ENCODE peak calls at places on chromosomes 11 and 22, in nine cellular contexts. E is SK-N-SH, G is MM.1S, D is K562, W is PC-3, N is NT2/D1, O is neuronal stem cell, V is mammary epithelial cell, Y is endothelial cell of umbilical vein. F is an unnamed sample.
A peak's percentile ranks its signal among the peaks of the same experiment; 100 is the strongest.

GRCh38 chr22:20551805-20552449 is 44.5 kb downstream of the MED15 start:
- DNase-seq in E (no peak), G (no peak), D (no peak), W (no peak), N (no peak), O (no peak), V (no peak), Y (peak; percentile 48), F (no peak)

GRCh38 chr11:67504950-67505561 is at the start of gene PITPNM1:
- DNase-seq in E (peak; percentile 86), G (no peak), D (peak; percentile 85), W (peak; percentile 84), N (peak; percentile 36), O (peak; percentile 66), V (peak; percentile 49), Y (no peak), F (peak; percentile 84)

GRCh38 chr22:36252754-36253522 is at the start of gene APOL1:
- DNase-seq in E (no peak), G (peak; percentile 89), D (peak; percentile 75), W (no peak), N (no peak), O (no peak), V (no peak), Y (peak; percentile 69), F (peak; percentile 71)

GRCh38 chr22:37676691-37677627 is 1.5 kb downstream of the LGALS1 start:
- DNase-seq in E (peak; percentile 91), G (peak; percentile 89), D (peak; percentile 95), W (peak; percentile 93), N (peak; percentile 64), O (peak; percentile 74), V (peak; percentile 96), Y (peak; percentile 95), F (peak; percentile 94)

GRCh38 chr11:910589-911030 is at the start of gene CHID1:
- DNase-seq in E (peak; percentile 100), G (peak; percentile 89), D (peak; percentile 93), W (peak; percentile 87), N (peak; percentile 85), O (peak; percentile 87), V (peak; percentile 86), Y (peak; percentile 81), F (peak; percentile 92)

GRCh38 chr22:46077669-46078099 is 72.6 kb upstream of the PPARA start:
- DNase-seq in E (no peak), G (no peak), D (no peak), W (no peak), N (no peak), O (no peak), V (peak; percentile 29), Y (no peak), F (no peak)

GRCh38 chr22:37801946-37802309 is 5.8 kb upstream of the GCAT start:
- DNase-seq in E (peak; percentile 69), G (no peak), D (peak; percentile 22), W (no peak), N (no peak), O (no peak), V (no peak), Y (no peak), F (peak; percentile 52)

GRCh38 chr22:35894937-35895708 is 133.5 kb downstream of the RBFOX2 start:
- DNase-seq in E (peak; percentile 29), G (no peak), D (no peak), W (peak; percentile 50), N (no peak), O (no peak), V (peak; percentile 99), Y (no peak), F (peak; percentile 19)

GRCh38 chr22:17941501-17942406 is 82.6 kb downstream of the MICAL3 start:
- DNase-seq in E (no peak), G (no peak), D (no peak), W (no peak), N (no peak), O (no peak), V (no peak), Y (no peak), F (no peak)

GRCh38 chr11:75352417-75353206 is 1.2 kb upstream of the ARRB1 start:
- DNase-seq in E (no peak), G (no peak), D (no peak), W (no peak), N (no peak), O (no peak), V (no peak), Y (no peak), F (no peak)

GRCh38 chr11:93662177-93662575 is 694 bp downstream of the CEP295 start:
- DNase-seq in E (no peak), G (peak; percentile 45), D (peak; percentile 23), W (no peak), N (no peak), O (no peak), V (no peak), Y (no peak), F (no peak)

GRCh38 chr11:84130646-84131427 is 844.7 kb upstream of the CCDC90B start:
- DNase-seq in E (no peak), G (no peak), D (no peak), W (no peak), N (no peak), O (no peak), V (no peak), Y (no peak), F (no peak)

GRCh38 chr11:36402568-36403181 is 106.6 kb downstream of the PRR5L start:
- DNase-seq in E (no peak), G (no peak), D (no peak), W (no peak), N (no peak), O (no peak), V (no peak), Y (no peak), F (no peak)
- H3K9ac ChIP-seq in E (no peak overlapping the region), G (no peak overlapping the region), D (no peak overlapping the region), W (no peak overlapping the region), N (no peak overlapping the region), O (no peak overlapping the region), V (no peak overlapping the region), Y (no peak overlapping the region), F (no peak overlapping the region)

DNA sequence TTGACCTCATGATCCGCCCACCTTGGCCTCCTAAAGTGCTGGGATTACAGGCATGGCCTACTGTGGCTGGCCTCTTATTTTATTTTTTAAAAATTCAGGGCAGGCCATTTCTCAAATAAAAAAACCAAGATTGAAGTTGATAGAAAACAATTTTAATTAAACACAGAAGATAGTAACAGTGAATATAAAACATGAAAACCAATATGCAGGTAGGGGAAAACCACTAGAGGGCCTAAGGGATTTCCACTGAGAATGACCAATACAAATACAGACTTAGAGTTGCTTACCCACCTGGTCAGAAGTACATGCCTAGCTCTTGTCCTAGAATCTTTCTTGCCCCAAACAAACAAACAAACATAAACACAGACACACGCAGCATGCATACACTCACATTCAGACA is 1.7 kb upstream of the RTCB start:
- DNase-seq in E (peak; percentile 34), G (peak; percentile 46), D (peak; percentile 25), W (peak; percentile 33), N (no peak), O (no peak), V (peak; percentile 12), Y (peak; percentile 28), F (no peak)
- H3K9ac ChIP-seq in E (no peak overlapping the region), G (no peak overlapping the region), D (no peak overlapping the region), W (no peak overlapping the region), N (no peak overlapping the region), O (no peak overlapping the region), V (no peak overlapping the region), Y (no peak overlapping the region), F (no peak overlapping the region)

GRCh38 chr11:19163627-19164026 is 38.2 kb downstream of the CSRP3 start:
- DNase-seq in E (no peak), G (no peak), D (peak; percentile 38), W (no peak), N (no peak), O (no peak), V (no peak), Y (no peak), F (no peak)
- H3K9ac ChIP-seq in E (no peak overlapping the region), G (no peak overlapping the region), D (no peak overlapping the region), W (no peak overlapping the region), N (no peak overlapping the region), O (no peak overlapping the region), V (no peak overlapping the region), Y (no peak overlapping the region), F (no peak overlapping the region)

GRCh38 chr11:63567044-63567840 is 4.1 kb upstream of the PLAAT2 start:
- DNase-seq in E (no peak), G (peak; percentile 73), D (peak; percentile 90), W (peak; percentile 97), N (no peak), O (no peak), V (peak; percentile 95), Y (peak; percentile 41), F (peak; percentile 55)
- H3K9ac ChIP-seq in E (no peak overlapping the region), G (peak overlapping the region; percentile 43), D (peak overlapping the region; percentile 38), W (peak overlapping the region; percentile 63), N (no peak overlapping the region), O (no peak overlapping the region), V (peak overlapping the region; percentile 80), Y (no peak overlapping the region), F (peak overlapping the region; percentile 51)

GRCh38 chr11:90135016-90135415 is 553 bp downstream of the NAALAD2 start:
- DNase-seq in E (no peak), G (no peak), D (no peak), W (no peak), N (no peak), O (no peak), V (no peak), Y (no peak), F (no peak)

GRCh38 chr11:90134420-90135003 is at the start of gene NAALAD2:
- DNase-seq in E (peak; percentile 77), G (peak; percentile 42), D (peak; percentile 13), W (no peak), N (peak; percentile 52), O (peak; percentile 70), V (no peak), Y (peak; percentile 52), F (peak; percentile 22)

GRCh38 chr11:90133560-90134145 is 810 bp upstream of the NAALAD2 start:
- DNase-seq in E (no peak), G (no peak), D (no peak), W (no peak), N (no peak), O (no peak), V (no peak), Y (no peak), F (no peak)
- H3K9ac ChIP-seq in E (no peak overlapping the region), G (no peak overlapping the region), D (no peak overlapping the region), W (no peak overlapping the region), N (no peak overlapping the region), O (no peak overlapping the region), V (no peak overlapping the region), Y (no peak overlapping the region), F (no peak overlapping the region)

DNA sequence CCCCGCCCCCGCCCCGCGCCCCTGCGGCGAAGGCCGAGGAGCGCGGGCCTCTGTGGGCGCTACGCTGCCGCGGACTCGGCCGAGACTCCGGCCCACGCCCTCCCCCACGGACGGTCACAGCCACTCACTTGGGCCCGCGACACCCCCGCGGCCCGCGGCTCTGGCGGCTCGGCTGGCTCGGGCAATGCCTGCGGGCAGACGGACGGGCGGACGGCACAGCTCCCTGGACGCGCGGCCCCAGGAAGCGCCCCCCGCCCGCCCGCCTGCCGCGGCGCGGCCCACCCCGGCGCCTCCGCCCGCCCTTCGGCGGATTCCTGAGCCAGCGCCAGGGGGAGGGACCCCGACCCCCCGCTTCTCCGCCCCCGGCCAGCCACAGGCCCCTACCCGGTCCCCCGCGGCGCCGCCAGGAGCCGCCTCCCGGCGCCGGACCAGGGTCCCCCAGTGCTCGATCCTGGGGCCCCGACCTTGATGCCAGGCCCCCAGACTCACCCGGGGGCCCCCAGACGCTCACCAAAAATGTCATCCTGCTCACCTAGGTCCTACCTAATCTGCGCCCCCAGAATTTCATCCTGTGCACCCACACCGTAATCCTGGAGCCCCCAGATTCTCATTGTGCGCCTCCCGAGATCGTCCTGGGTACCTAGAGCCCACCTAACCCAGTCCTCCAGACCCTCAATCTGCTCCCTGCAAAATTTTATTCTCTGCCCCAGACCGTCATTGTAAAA is at the start of gene EFEMP2:
- DNase-seq in E (peak; percentile 79), G (no peak), D (no peak), W (no peak), N (no peak), O (peak; percentile 18), V (no peak), Y (no peak), F (no peak)
- H3K9ac ChIP-seq in E (peak within 1 kb of the TSS; percentile 70), G (peak within 1 kb of the TSS; percentile 50), D (peak within 1 kb of the TSS; percentile 59), W (peak within 1 kb of the TSS; percentile 55), N (peak within 1 kb of the TSS; percentile 77), O (peak within 1 kb of the TSS; percentile 94), V (peak within 1 kb of the TSS; percentile 49), Y (peak within 1 kb of the TSS; percentile 66), F (peak within 1 kb of the TSS; percentile 75)

F was measured in colonic mucosa.